ENCODE peak calls at places on chromosome 5, in four cellular contexts. One of them, this sample, is unnamed.

GRCh38 chr5:117690603-117691002 is 1116.0 kb upstream of the SEMA6A start:
- ATAC-seq in upper lobe of left lung: no peak
- ATAC-seq in K562: no peak
- ATAC-seq in GM12878: no peak
- ATAC-seq in this sample: no peak

GRCh38 chr5:83720805-83721431 is at the start of gene HAPLN1:
- ATAC-seq in GM12878: no peak
- ATAC-seq in upper lobe of left lung: no peak
- ATAC-seq in K562: no peak
- ATAC-seq in this sample: no peak

GRCh38 chr5:73303139-73304079 is 130.4 kb downstream of the TMEM174 start:
- ATAC-seq in K562: peak
- ATAC-seq in GM12878: no peak
- ATAC-seq in upper lobe of left lung: no peak
- ATAC-seq in this sample: no peak

GRCh38 chr5:20660588-20660987 is 672.6 kb upstream of the CDH18 start:
- ATAC-seq in upper lobe of left lung: no peak
- ATAC-seq in GM12878: no peak
- ATAC-seq in K562: no peak
- ATAC-seq in this sample: no peak

GRCh38 chr5:103211858-103212500 is 46.6 kb upstream of the MACIR start:
- ATAC-seq in GM12878: peak
- ATAC-seq in K562: no peak
- ATAC-seq in upper lobe of left lung: no peak
- ATAC-seq in this sample: no peak

GRCh38 chr5:2381070-2381469 is 370.4 kb downstream of the IRX2 start:
- ATAC-seq in K562: no peak
- ATAC-seq in upper lobe of left lung: no peak
- ATAC-seq in GM12878: no peak
- ATAC-seq in this sample: no peak

GRCh38 chr5:14364576-14365472 is 216.8 kb upstream of the OTULINL start:
- ATAC-seq in K562: peak
- ATAC-seq in GM12878: peak
- ATAC-seq in upper lobe of left lung: no peak
- ATAC-seq in this sample: no peak

GRCh38 chr5:141369994-141370848 is at the start of gene PCDHGB3:
- ATAC-seq in K562: peak
- ATAC-seq in upper lobe of left lung: no peak
- ATAC-seq in GM12878: peak
- ATAC-seq in this sample: no peak

GRCh38 chr5:54013556-54014157 is 296.7 kb downstream of the ARL15 start:
- ATAC-seq in K562: peak
- ATAC-seq in GM12878: no peak
- ATAC-seq in upper lobe of left lung: no peak
- ATAC-seq in this sample: peak

GRCh38 chr5:173353070-173353379 is 24.8 kb upstream of the STC2 start:
- ATAC-seq in upper lobe of left lung: no peak
- ATAC-seq in K562: no peak
- ATAC-seq in GM12878: no peak
- ATAC-seq in this sample: no peak

GRCh38 chr5:30524428-30524827 is 669.1 kb upstream of the CDH6 start:
- ATAC-seq in K562: no peak
- ATAC-seq in GM12878: no peak
- ATAC-seq in upper lobe of left lung: no peak
- ATAC-seq in this sample: no peak

GRCh38 chr5:11000517-11001353 is 239.7 kb upstream of the DAP start:
- ATAC-seq in K562: no peak
- ATAC-seq in GM12878: no peak
- ATAC-seq in upper lobe of left lung: no peak
- ATAC-seq in this sample: no peak

GRCh38 chr5:68066277-68066955 is 149.1 kb upstream of the PIK3R1 start:
- ATAC-seq in upper lobe of left lung: no peak
- ATAC-seq in GM12878: no peak
- ATAC-seq in K562: no peak
- ATAC-seq in this sample: no peak

GRCh38 chr5:54990751-54991349 is 5.5 kb upstream of the ESM1 start:
- ATAC-seq in K562: no peak
- ATAC-seq in GM12878: no peak
- ATAC-seq in upper lobe of left lung: no peak
- ATAC-seq in this sample: no peak

GRCh38 chr5:6592611-6593010 is 40.2 kb downstream of the NSUN2 start:
- ATAC-seq in upper lobe of left lung: no peak
- ATAC-seq in GM12878: no peak
- ATAC-seq in K562: no peak
- ATAC-seq in this sample: no peak

GRCh38 chr5:19862711-19863110 is 125.3 kb downstream of the CDH18 start:
- ATAC-seq in K562: no peak
- ATAC-seq in GM12878: no peak
- ATAC-seq in upper lobe of left lung: no peak
- ATAC-seq in this sample: no peak

GRCh38 chr5:52709171-52709925 is 78.4 kb upstream of the ITGA1 start:
- ATAC-seq in upper lobe of left lung: no peak
- ATAC-seq in GM12878: peak
- ATAC-seq in K562: no peak
- ATAC-seq in this sample: no peak

GRCh38 chr5:116771466-116772151 is 197.0 kb upstream of the SEMA6A start:
- ATAC-seq in upper lobe of left lung: no peak
- ATAC-seq in GM12878: no peak
- ATAC-seq in K562: no peak
- ATAC-seq in this sample: peak

GRCh38 chr5:150751096-150751891 is 7.5 kb downstream of the DCTN4 start:
- ATAC-seq in GM12878: peak
- ATAC-seq in upper lobe of left lung: no peak
- ATAC-seq in K562: peak
- ATAC-seq in this sample: no peak

GRCh38 chr5:180785794-180786221 is 16.8 kb downstream of the MGAT1 start:
- ATAC-seq in upper lobe of left lung: peak
- ATAC-seq in K562: no peak
- ATAC-seq in GM12878: no peak
- ATAC-seq in this sample: peak

GRCh38 chr5:10289991-10290390 is 17.7 kb downstream of the CMBL start:
- ATAC-seq in GM12878: no peak
- ATAC-seq in K562: no peak
- ATAC-seq in upper lobe of left lung: no peak
- ATAC-seq in this sample: no peak

GRCh38 chr5:177367981-177368960 is 10.5 kb downstream of the RGS14 start:
- ATAC-seq in K562: peak
- ATAC-seq in upper lobe of left lung: no peak
- ATAC-seq in GM12878: no peak
- ATAC-seq in this sample: no peak

GRCh38 chr5:177367323-177367848 is 9.7 kb downstream of the RGS14 start:
- ATAC-seq in K562: peak
- ATAC-seq in upper lobe of left lung: no peak
- ATAC-seq in GM12878: no peak
- ATAC-seq in this sample: peak

GRCh38 chr5:177364159-177364962 is 6.6 kb downstream of the RGS14 start:
- ATAC-seq in upper lobe of left lung: no peak
- ATAC-seq in GM12878: peak
- ATAC-seq in K562: no peak
- ATAC-seq in this sample: no peak

GRCh38 chr5:177365845-177366527 is 8.3 kb downstream of the RGS14 start:
- ATAC-seq in upper lobe of left lung: no peak
- ATAC-seq in K562: no peak
- ATAC-seq in GM12878: no peak
- ATAC-seq in this sample: no peak

DNA sequence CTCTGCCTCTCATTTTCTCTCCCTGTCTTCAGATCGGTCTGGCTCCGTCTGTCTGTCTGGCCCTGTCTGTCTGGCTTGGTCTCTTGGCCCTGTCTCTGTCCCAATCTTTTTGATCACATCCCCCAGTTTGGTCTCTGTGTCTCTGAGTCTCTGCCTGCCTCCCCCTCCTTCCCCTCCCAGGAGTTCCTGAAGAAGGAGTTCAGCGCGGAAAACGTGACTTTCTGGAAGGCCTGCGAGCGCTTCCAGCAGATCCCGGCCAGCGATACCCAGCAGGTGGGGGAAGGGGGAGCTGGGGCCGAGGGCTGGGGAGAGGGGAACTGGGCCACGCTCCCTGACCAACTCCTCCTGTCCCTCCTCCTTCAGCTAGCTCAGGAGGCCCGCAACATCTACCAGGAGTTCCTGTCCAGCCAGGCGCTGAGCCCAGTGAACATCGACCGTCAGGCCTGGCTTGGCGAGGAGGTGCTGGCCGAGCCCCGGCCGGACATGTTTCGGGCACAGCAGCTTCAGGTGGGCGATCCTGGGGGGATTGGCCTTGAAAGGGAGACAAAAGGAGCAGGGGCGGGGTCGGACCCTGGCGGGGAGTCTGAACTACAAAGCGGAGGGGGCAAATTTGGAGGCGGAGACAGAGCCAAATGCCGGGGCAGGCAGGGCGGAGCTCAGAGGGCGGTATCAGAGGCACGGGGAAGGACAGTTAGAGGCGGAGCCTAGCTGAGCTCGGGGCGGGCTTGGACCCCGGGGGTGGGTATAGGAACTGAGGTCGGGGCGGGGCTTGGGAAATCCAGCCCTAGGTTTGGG is 9.0 kb downstream of the RGS14 start:
- ATAC-seq in GM12878: no peak
- ATAC-seq in upper lobe of left lung: peak
- ATAC-seq in K562: peak
- ATAC-seq in this sample: peak
- TF ChIP-seq EP300 in GM12878: no peak
- TF ChIP-seq EP300 in upper lobe of left lung: no peak
- TF ChIP-seq EP300 in K562: no peak
- TF ChIP-seq EP300 in this sample: no peak

GRCh38 chr5:115024922-115025321 is 144.8 kb downstream of the TRIM36 start:
- ATAC-seq in K562: no peak
- ATAC-seq in upper lobe of left lung: no peak
- ATAC-seq in GM12878: no peak
- ATAC-seq in this sample: no peak
- TF ChIP-seq CTCF in K562: no peak
- TF ChIP-seq CTCF in upper lobe of left lung: no peak
- TF ChIP-seq CTCF in GM12878: no peak
- TF ChIP-seq CTCF in this sample: no peak

DNA sequence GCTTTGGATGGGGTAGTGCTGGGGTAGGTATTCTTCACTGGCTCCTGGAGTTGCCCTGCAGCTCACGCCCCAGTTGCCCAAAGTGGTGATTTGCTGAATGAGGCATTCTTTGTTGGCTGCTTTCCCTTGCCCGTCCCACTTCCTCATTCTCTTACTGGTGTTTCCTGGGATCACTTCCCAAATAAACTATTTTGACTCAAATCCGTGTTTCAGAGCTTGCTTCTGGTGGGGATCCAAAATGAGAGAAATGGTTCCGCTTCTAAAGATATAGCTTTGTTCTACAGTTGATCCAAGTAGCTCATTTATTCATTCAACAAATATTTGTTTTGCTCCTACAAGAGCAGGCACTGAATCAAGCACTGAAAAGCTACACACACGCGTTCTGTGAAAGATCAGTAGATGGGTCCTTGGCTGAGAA is 142.9 kb upstream of the RANBP3L start:
- ATAC-seq in GM12878: no peak
- ATAC-seq in K562: no peak
- ATAC-seq in upper lobe of left lung: no peak
- ATAC-seq in this sample: peak
- TF ChIP-seq POLR2AphosphoS5 in GM12878: no peak
- TF ChIP-seq POLR2AphosphoS5 in K562: no peak
- TF ChIP-seq POLR2AphosphoS5 in upper lobe of left lung: no peak
- TF ChIP-seq POLR2AphosphoS5 in this sample: no peak

DNA sequence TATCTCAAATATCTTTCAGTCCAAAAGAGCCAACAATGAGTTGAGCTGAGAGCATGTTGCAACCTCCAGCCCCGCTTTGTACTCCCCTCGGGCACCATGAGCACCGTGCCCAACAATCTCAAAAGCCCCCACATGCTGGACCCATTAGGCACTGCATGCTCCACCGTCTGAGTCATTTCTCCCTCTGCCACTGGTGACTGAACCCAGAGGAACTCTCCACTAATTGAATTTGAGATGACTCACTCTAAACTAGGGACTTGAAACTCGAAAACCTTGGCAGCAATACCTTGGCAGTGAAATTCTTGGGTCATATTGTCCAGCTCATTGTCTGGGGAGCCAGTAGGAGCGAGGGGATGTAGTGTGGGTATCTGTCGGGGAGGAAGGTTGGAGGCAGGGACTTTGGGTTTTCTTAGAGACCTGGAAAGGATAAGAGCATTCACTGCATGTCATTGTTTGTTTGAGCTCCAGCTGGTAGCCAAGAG is 49.9 kb upstream of the SLIT3 start:
- ATAC-seq in K562: no peak
- ATAC-seq in GM12878: peak
- ATAC-seq in upper lobe of left lung: peak
- ATAC-seq in this sample: peak
- TF ChIP-seq EP300 in K562: no peak
- TF ChIP-seq EP300 in GM12878: no peak
- TF ChIP-seq EP300 in upper lobe of left lung: no peak
- TF ChIP-seq EP300 in this sample: no peak

GRCh38 chr5:97044057-97044456 is 98.4 kb downstream of the LIX1 start:
- ATAC-seq in GM12878: peak
- ATAC-seq in upper lobe of left lung: peak
- ATAC-seq in K562: peak
- ATAC-seq in this sample: no peak
- TF ChIP-seq CTCF in GM12878: peak
- TF ChIP-seq CTCF in upper lobe of left lung: no peak
- TF ChIP-seq CTCF in K562: peak
- TF ChIP-seq CTCF in this sample: peak

DNA sequence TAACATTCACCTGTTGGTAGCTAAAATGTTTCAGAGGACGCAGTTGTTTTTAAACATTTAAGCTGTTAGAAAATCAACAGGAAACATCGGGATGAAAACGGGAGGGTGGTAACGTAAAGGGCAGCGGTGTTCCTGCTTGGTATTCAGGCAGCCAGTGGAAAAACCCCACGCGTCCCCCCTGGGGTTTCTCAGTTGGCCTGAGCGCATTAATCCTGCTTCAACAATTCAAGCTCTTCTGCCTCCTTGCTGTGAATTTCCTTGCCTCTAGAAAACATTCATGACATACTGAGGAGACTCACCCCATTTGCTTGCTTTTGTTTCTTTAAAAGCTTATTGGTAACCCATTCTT is 179.7 kb downstream of the YTHDC2 start:
- ATAC-seq in GM12878: no peak
- ATAC-seq in K562: no peak
- ATAC-seq in upper lobe of left lung: no peak
- ATAC-seq in this sample: no peak
- TF ChIP-seq POLR2AphosphoS5 in GM12878: no peak
- TF ChIP-seq POLR2AphosphoS5 in K562: no peak
- TF ChIP-seq POLR2AphosphoS5 in upper lobe of left lung: no peak
- TF ChIP-seq POLR2AphosphoS5 in this sample: no peak

GRCh38 chr5:32854473-32854872 is 143.4 kb downstream of the NPR3 start:
- ATAC-seq in upper lobe of left lung: no peak
- ATAC-seq in K562: no peak
- ATAC-seq in GM12878: no peak
- ATAC-seq in this sample: no peak

GRCh38 chr5:32851774-32852173 is 140.7 kb downstream of the NPR3 start:
- ATAC-seq in GM12878: no peak
- ATAC-seq in upper lobe of left lung: no peak
- ATAC-seq in K562: no peak
- ATAC-seq in this sample: no peak

GRCh38 chr5:32850792-32851191 is 139.7 kb downstream of the NPR3 start:
- ATAC-seq in K562: no peak
- ATAC-seq in GM12878: no peak
- ATAC-seq in upper lobe of left lung: no peak
- ATAC-seq in this sample: no peak

GRCh38 chr5:32848681-32849080 is 137.6 kb downstream of the NPR3 start:
- ATAC-seq in K562: no peak
- ATAC-seq in upper lobe of left lung: no peak
- ATAC-seq in GM12878: no peak
- ATAC-seq in this sample: no peak

GRCh38 chr5:32852535-32852934 is 141.4 kb downstream of the NPR3 start:
- ATAC-seq in K562: no peak
- ATAC-seq in GM12878: peak
- ATAC-seq in upper lobe of left lung: peak
- ATAC-seq in this sample: no peak
- TF ChIP-seq EP300 in K562: no peak
- TF ChIP-seq EP300 in GM12878: no peak
- TF ChIP-seq EP300 in upper lobe of left lung: no peak
- TF ChIP-seq EP300 in this sample: no peak

This sample was measured in gastroesophageal sphincter.